ENCODE peak calls at places on chromosomes 6 and 20, in six cellular contexts. One of them, this sample, is unnamed. For H3K4me1, the result is how much of the 10 kb centered on the place peaks cover.

GRCh38 chr6:126955621-126956020 is 162.8 kb upstream of the RSPO3 start:
- DNase-seq in H1: no peak
- DNase-seq in SK-N-SH: no peak
- DNase-seq in A549: no peak
- DNase-seq in suprapubic skin: no peak
- DNase-seq in tibial nerve: no peak
- DNase-seq in this sample: no peak

GRCh38 chr6:161302949-161303348 is 29.1 kb upstream of the AGPAT4 start:
- DNase-seq in H1: no peak
- DNase-seq in SK-N-SH: no peak
- DNase-seq in A549: no peak
- DNase-seq in suprapubic skin: no peak
- DNase-seq in tibial nerve: no peak
- DNase-seq in this sample: no peak

GRCh38 chr6:17709476-17709875 is 2.8 kb upstream of the NUP153 start:
- DNase-seq in H1: no peak
- DNase-seq in SK-N-SH: no peak
- DNase-seq in A549: no peak
- DNase-seq in suprapubic skin: no peak
- DNase-seq in tibial nerve: no peak
- DNase-seq in this sample: no peak

GRCh38 chr20:37948956-37949355 is 46.0 kb downstream of the VSTM2L start:
- DNase-seq in H1: peak
- DNase-seq in SK-N-SH: no peak
- DNase-seq in A549: no peak
- DNase-seq in suprapubic skin: peak
- DNase-seq in tibial nerve: no peak
- DNase-seq in this sample: no peak

GRCh38 chr6:80623066-80623815 is 516.8 kb downstream of the BCKDHB start:
- DNase-seq in H1: no peak
- DNase-seq in SK-N-SH: no peak
- DNase-seq in A549: no peak
- DNase-seq in suprapubic skin: no peak
- DNase-seq in tibial nerve: no peak
- DNase-seq in this sample: no peak

GRCh38 chr20:35049776-35050352 is 42.7 kb downstream of the TRPC4AP start:
- DNase-seq in H1: no peak
- DNase-seq in SK-N-SH: no peak
- DNase-seq in A549: no peak
- DNase-seq in suprapubic skin: no peak
- DNase-seq in tibial nerve: no peak
- DNase-seq in this sample: no peak

GRCh38 chr6:16804007-16804303 is 42.7 kb upstream of the ATXN1 start:
- DNase-seq in H1: no peak
- DNase-seq in SK-N-SH: no peak
- DNase-seq in A549: no peak
- DNase-seq in suprapubic skin: no peak
- DNase-seq in tibial nerve: no peak
- DNase-seq in this sample: no peak

GRCh38 chr6:154343473-154344308 is 12.9 kb downstream of the IPCEF1 start:
- DNase-seq in H1: peak
- DNase-seq in SK-N-SH: no peak
- DNase-seq in A549: no peak
- DNase-seq in suprapubic skin: peak
- DNase-seq in tibial nerve: no peak
- DNase-seq in this sample: peak

GRCh38 chr6:159100011-159100788 is 55.4 kb upstream of the TAGAP start:
- DNase-seq in H1: no peak
- DNase-seq in SK-N-SH: no peak
- DNase-seq in A549: no peak
- DNase-seq in suprapubic skin: no peak
- DNase-seq in tibial nerve: no peak
- DNase-seq in this sample: no peak

GRCh38 chr6:170093276-170093657 is 197.6 kb downstream of the DLL1 start:
- DNase-seq in H1: peak
- DNase-seq in SK-N-SH: no peak
- DNase-seq in A549: no peak
- DNase-seq in suprapubic skin: peak
- DNase-seq in tibial nerve: no peak
- DNase-seq in this sample: peak

GRCh38 chr20:17369506-17369905 is 142.7 kb downstream of the PCSK2 start:
- DNase-seq in H1: no peak
- DNase-seq in SK-N-SH: no peak
- DNase-seq in A549: no peak
- DNase-seq in suprapubic skin: no peak
- DNase-seq in tibial nerve: no peak
- DNase-seq in this sample: no peak

GRCh38 chr20:36264426-36265246 is 28.4 kb downstream of the AAR2 start:
- DNase-seq in H1: no peak
- DNase-seq in SK-N-SH: no peak
- DNase-seq in A549: no peak
- DNase-seq in suprapubic skin: no peak
- DNase-seq in tibial nerve: no peak
- DNase-seq in this sample: no peak

GRCh38 chr6:154247119-154247814 is 109.3 kb downstream of the IPCEF1 start:
- DNase-seq in H1: no peak
- DNase-seq in SK-N-SH: no peak
- DNase-seq in A549: no peak
- DNase-seq in suprapubic skin: no peak
- DNase-seq in tibial nerve: no peak
- DNase-seq in this sample: no peak

GRCh38 chr6:90818163-90818562 is 231.3 kb upstream of the MAP3K7 start:
- DNase-seq in H1: no peak
- DNase-seq in SK-N-SH: no peak
- DNase-seq in A549: no peak
- DNase-seq in suprapubic skin: no peak
- DNase-seq in tibial nerve: no peak
- DNase-seq in this sample: no peak

GRCh38 chr6:68876792-68877493 is 241.9 kb downstream of the ADGRB3 start:
- DNase-seq in H1: no peak
- DNase-seq in SK-N-SH: no peak
- DNase-seq in A549: no peak
- DNase-seq in suprapubic skin: no peak
- DNase-seq in tibial nerve: no peak
- DNase-seq in this sample: no peak

GRCh38 chr20:44402391-44403193 is 47.1 kb downstream of the HNF4A start:
- DNase-seq in H1: no peak
- DNase-seq in SK-N-SH: peak
- DNase-seq in A549: no peak
- DNase-seq in suprapubic skin: no peak
- DNase-seq in tibial nerve: no peak
- DNase-seq in this sample: no peak

GRCh38 chr6:56593801-56594318 is 48.8 kb downstream of the DST start:
- DNase-seq in H1: no peak
- DNase-seq in SK-N-SH: no peak
- DNase-seq in A549: no peak
- DNase-seq in suprapubic skin: no peak
- DNase-seq in tibial nerve: no peak
- DNase-seq in this sample: no peak

GRCh38 chr6:14758421-14759043 is 487.3 kb upstream of the JARID2 start:
- DNase-seq in H1: no peak
- DNase-seq in SK-N-SH: no peak
- DNase-seq in A549: no peak
- DNase-seq in suprapubic skin: no peak
- DNase-seq in tibial nerve: no peak
- DNase-seq in this sample: peak

GRCh38 chr20:43843096-43843964 is 71.3 kb upstream of the TOX2 start:
- DNase-seq in H1: peak
- DNase-seq in SK-N-SH: no peak
- DNase-seq in A549: no peak
- DNase-seq in suprapubic skin: no peak
- DNase-seq in tibial nerve: no peak
- DNase-seq in this sample: no peak

GRCh38 chr20:26324177-26324576 is 627.5 kb upstream of the ZNF337 start:
- DNase-seq in H1: no peak
- DNase-seq in SK-N-SH: no peak
- DNase-seq in A549: no peak
- DNase-seq in suprapubic skin: no peak
- DNase-seq in tibial nerve: no peak
- DNase-seq in this sample: no peak

GRCh38 chr6:157274471-157275226 is 48.7 kb downstream of the TMEM242 start:
- DNase-seq in H1: peak
- DNase-seq in SK-N-SH: peak
- DNase-seq in A549: peak
- DNase-seq in suprapubic skin: peak
- DNase-seq in tibial nerve: peak
- DNase-seq in this sample: peak

GRCh38 chr6:137808836-137809315 is 58.2 kb upstream of the TNFAIP3 start:
- DNase-seq in H1: no peak
- DNase-seq in SK-N-SH: no peak
- DNase-seq in A549: no peak
- DNase-seq in suprapubic skin: no peak
- DNase-seq in tibial nerve: no peak
- DNase-seq in this sample: no peak

GRCh38 chr20:32017711-32018251 is 7.5 kb downstream of the CCM2L start:
- DNase-seq in H1: peak
- DNase-seq in SK-N-SH: peak
- DNase-seq in A549: peak
- DNase-seq in suprapubic skin: no peak
- DNase-seq in tibial nerve: no peak
- DNase-seq in this sample: peak

DNA sequence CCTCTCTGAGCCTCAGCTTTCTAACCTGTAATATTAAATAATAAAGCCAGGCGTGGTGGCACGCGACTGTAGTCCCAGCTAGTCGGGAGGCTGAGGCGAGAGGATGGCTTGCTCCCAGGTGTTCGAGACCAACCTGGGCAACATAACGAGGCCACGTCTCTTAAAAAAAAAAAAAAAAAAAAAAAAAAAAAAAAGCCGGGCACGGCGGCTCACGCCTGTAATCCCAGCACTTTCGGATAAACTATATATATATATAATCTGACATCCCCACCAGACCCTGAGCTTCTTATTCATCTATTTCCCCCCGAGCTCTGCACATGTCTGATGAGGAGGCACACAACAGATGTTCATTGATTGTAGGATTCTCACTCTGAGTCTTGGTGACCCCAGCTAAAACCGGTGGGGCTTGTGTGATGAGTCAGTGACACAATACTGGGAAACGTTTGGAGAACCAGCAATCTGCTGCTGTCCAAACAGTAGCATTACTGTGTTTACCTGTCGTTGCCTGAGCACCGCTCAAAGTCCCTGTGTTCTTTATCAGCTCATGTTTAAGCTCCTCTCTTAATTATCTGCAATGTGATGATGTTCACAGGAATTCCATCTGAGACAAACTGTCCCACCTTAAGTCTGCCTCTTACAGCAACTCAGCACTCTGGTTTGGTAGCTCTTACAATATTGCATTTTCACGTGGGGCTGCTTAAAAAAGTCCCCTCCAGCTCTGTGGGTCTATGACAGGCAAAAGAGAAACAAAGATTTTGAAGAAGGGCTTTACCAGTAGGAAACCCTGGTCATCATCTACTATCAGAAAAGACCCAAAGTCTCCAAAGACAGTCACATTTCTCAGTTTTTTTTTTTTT is 1.0 kb upstream of the SPATA2 start:
- DNase-seq in H1: no peak
- DNase-seq in SK-N-SH: no peak
- DNase-seq in A549: peak
- DNase-seq in suprapubic skin: no peak
- DNase-seq in tibial nerve: no peak
- DNase-seq in this sample: peak
- TF ChIP-seq EP300 in H1: no peak
- TF ChIP-seq EP300 in SK-N-SH: no peak
- TF ChIP-seq EP300 in A549: no peak
- TF ChIP-seq EP300 in suprapubic skin: no peak
- TF ChIP-seq EP300 in tibial nerve: no peak
- TF ChIP-seq EP300 in this sample: no peak

GRCh38 chr20:57667385-57667784 is 42.4 kb downstream of the PMEPA1 start:
- DNase-seq in H1: no peak
- DNase-seq in SK-N-SH: peak
- DNase-seq in A549: no peak
- DNase-seq in suprapubic skin: no peak
- DNase-seq in tibial nerve: no peak
- DNase-seq in this sample: no peak

GRCh38 chr20:57664924-57665588 is 44.8 kb downstream of the PMEPA1 start:
- DNase-seq in H1: no peak
- DNase-seq in SK-N-SH: no peak
- DNase-seq in A549: no peak
- DNase-seq in suprapubic skin: peak
- DNase-seq in tibial nerve: no peak
- DNase-seq in this sample: no peak

GRCh38 chr20:57665589-57665971 is 44.2 kb downstream of the PMEPA1 start:
- DNase-seq in H1: no peak
- DNase-seq in SK-N-SH: no peak
- DNase-seq in A549: no peak
- DNase-seq in suprapubic skin: no peak
- DNase-seq in tibial nerve: no peak
- DNase-seq in this sample: no peak

GRCh38 chr20:57666834-57667157 is 43.0 kb downstream of the PMEPA1 start:
- DNase-seq in H1: no peak
- DNase-seq in SK-N-SH: no peak
- DNase-seq in A549: no peak
- DNase-seq in suprapubic skin: peak
- DNase-seq in tibial nerve: no peak
- DNase-seq in this sample: no peak

DNA sequence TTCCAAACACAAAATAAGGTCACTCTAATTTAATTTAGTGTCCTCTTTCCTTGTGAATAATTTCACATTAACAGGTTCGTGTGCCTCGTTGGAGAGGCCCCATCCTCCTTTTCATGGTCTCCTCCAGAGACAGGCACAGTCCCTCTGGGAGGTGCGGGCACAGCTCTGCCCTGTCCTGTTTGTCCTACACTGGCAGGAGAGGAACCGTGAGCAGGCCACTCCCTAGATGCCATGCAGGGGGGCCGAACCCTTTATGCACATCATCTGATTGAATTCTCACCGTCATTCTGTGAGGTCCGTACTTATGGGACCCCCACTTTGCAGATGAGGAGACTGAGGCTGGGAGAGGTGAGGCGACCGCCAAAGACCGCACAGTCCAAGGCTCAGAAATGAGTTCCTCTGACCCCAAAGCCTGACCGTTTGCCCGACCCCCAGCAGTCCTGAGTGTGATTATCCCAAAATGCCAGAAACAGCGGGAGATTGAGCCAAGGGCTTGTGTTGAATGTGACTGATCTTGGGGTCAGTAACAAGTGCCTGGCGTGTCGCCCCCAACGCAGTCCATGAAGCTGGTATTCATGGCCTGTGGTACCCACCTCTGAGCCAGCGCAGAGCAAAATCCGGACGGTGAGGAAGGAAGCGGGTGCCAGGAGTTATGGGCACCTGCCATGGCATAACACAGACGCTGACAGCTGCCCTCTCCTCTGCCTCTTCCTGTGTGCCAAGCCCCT is 43.5 kb downstream of the PMEPA1 start:
- DNase-seq in H1: no peak
- DNase-seq in SK-N-SH: no peak
- DNase-seq in A549: no peak
- DNase-seq in suprapubic skin: peak
- DNase-seq in tibial nerve: no peak
- DNase-seq in this sample: no peak
- H3K4me1 ChIP-seq in H1: under half
- H3K4me1 ChIP-seq in SK-N-SH: half or more
- H3K4me1 ChIP-seq in A549: half or more
- H3K4me1 ChIP-seq in suprapubic skin: under half
- H3K4me1 ChIP-seq in tibial nerve: under half
- H3K4me1 ChIP-seq in this sample: under half

GRCh38 chr6:33978593-33979150 is 167.2 kb downstream of the GRM4 start:
- DNase-seq in H1: no peak
- DNase-seq in SK-N-SH: no peak
- DNase-seq in A549: no peak
- DNase-seq in suprapubic skin: peak
- DNase-seq in tibial nerve: no peak
- DNase-seq in this sample: no peak
- TF ChIP-seq EP300 in H1: no peak
- TF ChIP-seq EP300 in SK-N-SH: no peak
- TF ChIP-seq EP300 in A549: no peak
- TF ChIP-seq EP300 in suprapubic skin: no peak
- TF ChIP-seq EP300 in tibial nerve: no peak
- TF ChIP-seq EP300 in this sample: no peak

GRCh38 chr6:44052419-44053011 is 74.7 kb downstream of the MRPL14 start:
- DNase-seq in H1: no peak
- DNase-seq in SK-N-SH: peak
- DNase-seq in A549: no peak
- DNase-seq in suprapubic skin: no peak
- DNase-seq in tibial nerve: no peak
- DNase-seq in this sample: no peak
- H3K4me1 ChIP-seq in H1: under half
- H3K4me1 ChIP-seq in SK-N-SH: half or more
- H3K4me1 ChIP-seq in A549: half or more
- H3K4me1 ChIP-seq in suprapubic skin: half or more
- H3K4me1 ChIP-seq in tibial nerve: under half
- H3K4me1 ChIP-seq in this sample: under half